ENCODE peak calls at places on chromosomes 5 and 9, in nine cellular contexts. E is CD4-positive, CD25-positive, alpha-beta regulatory T cell; Z is heart right ventricle; D is cardiac muscle cell; I is upper lobe of left lung; X is SJSA1; H is sigmoid colon; Q is psoas muscle; R is aorta. P is an unnamed sample. For H3K4me1, the result is how much of the 10 kb centered on the place peaks cover.

GRCh38 chr9:72665421-72665820 is 144.0 kb downstream of the TMC1 start:
- DNase-seq in I (no peak), E (no peak), R (no peak), Q (no peak), Z (no peak), H (no peak), X (no peak), D (peak), P (no peak)

GRCh38 chr5:97694091-97694490 is 511.0 kb upstream of the RIOK2 start:
- DNase-seq in R (no peak), E (no peak), Z (no peak), X (no peak), Q (no peak), I (no peak), H (no peak), D (no peak), P (no peak)

GRCh38 chr5:9712506-9713285 is 82.5 kb upstream of the TAS2R1 start:
- DNase-seq in I (no peak), H (no peak), D (no peak), X (peak), R (no peak), Z (no peak), Q (no peak), E (no peak), P (no peak)

GRCh38 chr5:39543335-39543734 is 118.6 kb upstream of the DAB2 start:
- DNase-seq in I (no peak), X (peak), R (no peak), E (no peak), Z (no peak), D (no peak), Q (no peak), H (no peak), P (no peak)

GRCh38 chr9:108838017-108838416 is 17.8 kb downstream of the ACTL7B start:
- DNase-seq in I (no peak), Q (no peak), D (peak), E (no peak), X (no peak), Z (no peak), H (no peak), R (no peak), P (no peak)

GRCh38 chr5:140054086-140054689 is 11.1 kb upstream of the NRG2 start:
- DNase-seq in R (no peak), Q (no peak), D (no peak), I (no peak), E (no peak), Z (no peak), H (no peak), X (no peak), P (no peak)

GRCh38 chr5:178194026-178194425 is 6.9 kb upstream of the GMCL2 start:
- DNase-seq in D (no peak), I (no peak), Z (no peak), X (no peak), Q (no peak), H (no peak), E (no peak), R (no peak), P (no peak)

GRCh38 chr5:159894149-159894720 is 22.0 kb upstream of the ADRA1B start:
- DNase-seq in R (no peak), H (no peak), E (no peak), D (no peak), I (no peak), X (peak), Q (no peak), Z (no peak), P (no peak)

GRCh38 chr9:115884846-115885245 is 268.7 kb upstream of the PAPPA start:
- DNase-seq in R (no peak), Z (no peak), I (no peak), E (no peak), Q (no peak), H (no peak), X (no peak), D (peak), P (no peak)

GRCh38 chr9:92138157-92138959 is 23.1 kb upstream of the SPTLC1 start:
- DNase-seq in Q (peak), Z (peak), H (peak), D (peak), X (no peak), R (peak), I (peak), E (peak), P (peak)

GRCh38 chr5:178361657-178362445 is 129.2 kb upstream of the PHYKPL start:
- DNase-seq in H (no peak), R (peak), Q (peak), D (no peak), X (no peak), E (no peak), Z (no peak), I (no peak), P (no peak)

GRCh38 chr9:127912296-127912695 is 4.5 kb downstream of the ST6GALNAC4 start:
- DNase-seq in Z (no peak), H (no peak), D (no peak), Q (peak), X (no peak), I (no peak), R (no peak), E (no peak), P (no peak)

GRCh38 chr5:172658869-172659513 is 17.9 kb downstream of the NEURL1B start:
- DNase-seq in Q (peak), D (no peak), H (peak), I (no peak), X (no peak), E (no peak), R (peak), Z (peak), P (no peak)

GRCh38 chr5:19555436-19555835 is 432.6 kb downstream of the CDH18 start:
- DNase-seq in Z (no peak), Q (no peak), R (no peak), X (no peak), I (no peak), E (no peak), H (no peak), D (no peak), P (no peak)

GRCh38 chr5:10595305-10595677 is 31.4 kb downstream of the ANKRD33B start:
- DNase-seq in Q (no peak), Z (no peak), X (no peak), I (peak), E (no peak), H (no peak), R (no peak), D (no peak), P (no peak)

GRCh38 chr5:2272755-2273154 is 390.0 kb upstream of the IRX4 start:
- DNase-seq in I (no peak), Q (no peak), D (no peak), Z (no peak), X (no peak), R (peak), E (no peak), H (peak), P (no peak)

GRCh38 chr5:75337366-75338021 is 474 bp downstream of the HMGCR start:
- DNase-seq in R (peak), I (peak), H (peak), X (peak), Q (no peak), D (peak), E (peak), Z (peak), P (no peak)

GRCh38 chr5:96172436-96172835 is 210.8 kb upstream of the ELL2 start:
- DNase-seq in I (no peak), E (no peak), Z (no peak), X (no peak), D (peak), H (no peak), R (no peak), Q (no peak), P (no peak)

GRCh38 chr5:111734013-111734412 is 23.0 kb downstream of the NREP start:
- DNase-seq in I (no peak), Z (no peak), E (no peak), Q (no peak), R (no peak), H (no peak), D (peak), X (no peak), P (no peak)

GRCh38 chr5:24381861-24382460 is 262.8 kb downstream of the CDH10 start:
- DNase-seq in R (no peak), E (no peak), X (no peak), Z (no peak), H (no peak), D (no peak), I (no peak), Q (no peak), P (no peak)

GRCh38 chr9:89633404-89633803 is 28.6 kb downstream of the GADD45G start:
- DNase-seq in I (no peak), E (no peak), H (no peak), X (no peak), Q (no peak), D (no peak), Z (no peak), R (no peak), P (no peak)

GRCh38 chr9:105278751-105279150 is 34.3 kb downstream of the SLC44A1 start:
- DNase-seq in E (no peak), X (no peak), I (no peak), H (no peak), R (no peak), Q (no peak), Z (no peak), D (no peak), P (no peak)

GRCh38 chr5:6408627-6409446 is 30.5 kb upstream of the MED10 start:
- DNase-seq in H (no peak), E (no peak), X (no peak), R (no peak), D (peak), Q (no peak), Z (no peak), I (no peak), P (no peak)

GRCh38 chr5:146718628-146719027 is 159.9 kb downstream of the PPP2R2B start:
- DNase-seq in Z (no peak), E (no peak), D (no peak), I (no peak), R (no peak), Q (no peak), H (no peak), X (no peak), P (no peak)

GRCh38 chr5:14414615-14415515 is 166.7 kb upstream of the OTULINL start:
- DNase-seq in H (no peak), R (no peak), Q (no peak), X (no peak), Z (no peak), E (peak), I (no peak), D (no peak), P (no peak)

GRCh38 chr9:125536184-125537152 is 170.5 kb downstream of the MAPKAP1 start:
- DNase-seq in I (no peak), X (no peak), Z (no peak), Q (no peak), R (no peak), E (no peak), D (peak), H (no peak), P (no peak)

GRCh38 chr9:37453827-37454226 is 11.4 kb downstream of the ZBTB5 start:
- DNase-seq in I (no peak), Q (no peak), E (no peak), Z (no peak), R (no peak), D (no peak), X (no peak), H (no peak), P (no peak)
- H3K4me1 ChIP-seq in I (under half), Q (under half), E (under half), Z (under half), R (under half), D (under half), X (under half), H (under half), P (under half)

GRCh38 chr5:119362714-119363113 is 6.9 kb downstream of the TNFAIP8 start:
- DNase-seq in X (no peak), H (no peak), Q (no peak), E (no peak), Z (no peak), R (no peak), D (no peak), I (no peak), P (no peak)
- H3K4me1 ChIP-seq in X (under half), H (under half), Q (under half), E (half or more), Z (half or more), R (under half), D (under half), I (under half), P (under half)

GRCh38 chr5:28734396-28734795 is 1696.0 kb upstream of the CDH9 start:
- DNase-seq in E (no peak), D (no peak), Z (no peak), R (no peak), H (no peak), I (no peak), Q (no peak), X (no peak), P (no peak)
- H3K4me1 ChIP-seq in E (under half), D (under half), Z (under half), R (under half), H (under half), I (under half), Q (under half), X (under half), P (under half)

GRCh38 chr9:137031904-137032639 is at the start of gene FUT7:
- DNase-seq in Q (no peak), R (no peak), H (no peak), D (no peak), I (peak), E (no peak), Z (no peak), X (no peak), P (no peak)
- H3K4me1 ChIP-seq in Q (under half), R (under half), H (under half), D (under half), I (under half), E (half or more), Z (half or more), X (under half), P (under half)